ENCODE peak calls at places on chromosomes 2 and 18, in nine cellular contexts. E, Z, M, N, Y, W, X, F and H are unnamed samples.

GRCh38 chr2:72278046-72278445 is 130.4 kb upstream of the CYP26B1 start:
- DNase-seq in N (no peak), F (peak; percentile 81), M (no peak), Z (no peak), Y (no peak), X (peak; percentile 29), E (no peak), W (peak; percentile 79), H (no peak)

GRCh38 chr18:28159055-28159454 is 17.9 kb downstream of the CDH2 start:
- DNase-seq in E (no peak), M (peak; percentile 26), Z (no peak), N (no peak), F (no peak), W (peak; percentile 11), X (no peak), Y (no peak), H (no peak)

GRCh38 chr2:121873870-121874269 is 118.4 kb downstream of the TSN start:
- DNase-seq in Z (no peak), Y (no peak), X (no peak), M (no peak), W (no peak), F (no peak), N (no peak), E (no peak), H (no peak)

GRCh38 chr2:33518929-33519328 is 42.5 kb downstream of the RASGRP3 start:
- DNase-seq in X (no peak), W (peak; percentile 31), Y (no peak), Z (peak; percentile 8), M (no peak), N (no peak), F (peak; percentile 44), E (no peak), H (no peak)

GRCh38 chr2:12284487-12284886 is 432.2 kb upstream of the TRIB2 start:
- DNase-seq in Y (no peak), E (no peak), M (no peak), F (peak; percentile 74), Z (peak; percentile 19), W (peak; percentile 65), X (no peak), N (no peak), H (no peak)

GRCh38 chr2:217922101-217923006 is 80.4 kb downstream of the TNS1 start:
- DNase-seq in W (no peak), N (no peak), Y (no peak), M (no peak), E (no peak), F (peak; percentile 49), Z (no peak), X (peak; percentile 62), H (no peak)

GRCh38 chr2:178819147-178819875 is 12.1 kb upstream of the TTN start:
- DNase-seq in N (no peak), Y (no peak), M (no peak), X (no peak), Z (no peak), F (peak; percentile 35), E (no peak), W (no peak), H (no peak)

GRCh38 chr2:99998981-99999380 is 143.4 kb downstream of the AFF3 start:
- DNase-seq in Z (no peak), F (no peak), M (no peak), X (no peak), W (no peak), N (no peak), Y (no peak), E (no peak), H (no peak)

GRCh38 chr2:28656937-28657615 is 94.6 kb upstream of the PPP1CB start:
- DNase-seq in E (no peak), W (no peak), Z (no peak), M (no peak), Y (no peak), N (no peak), X (no peak), F (no peak), H (no peak)

GRCh38 chr2:100053087-100053486 is 89.3 kb downstream of the AFF3 start:
- DNase-seq in E (no peak), N (no peak), M (no peak), Z (no peak), Y (no peak), W (no peak), F (no peak), X (no peak), H (no peak)

GRCh38 chr18:41751161-41751560 is 203.9 kb upstream of the PIK3C3 start:
- DNase-seq in F (no peak), Y (no peak), E (no peak), Z (no peak), M (no peak), X (no peak), N (no peak), W (no peak), H (no peak)

GRCh38 chr18:40529478-40529877 is 1425.6 kb upstream of the PIK3C3 start:
- DNase-seq in Z (peak; percentile 12), F (peak; percentile 67), E (no peak), M (no peak), X (no peak), W (peak; percentile 50), Y (no peak), N (no peak), H (no peak)

GRCh38 chr2:27566628-27567027 is 16.2 kb upstream of the ZNF512 start:
- DNase-seq in Z (no peak), E (no peak), W (peak; percentile 96), F (peak; percentile 49), N (no peak), Y (no peak), X (peak; percentile 62), M (no peak), H (no peak)

GRCh38 chr2:168312036-168312822 is 64.8 kb upstream of the STK39 start:
- DNase-seq in Z (no peak), F (no peak), X (no peak), M (no peak), Y (no peak), W (no peak), N (no peak), E (no peak), H (no peak)

GRCh38 chr2:18271370-18272147 is 288.9 kb downstream of the RDH14 start:
- DNase-seq in N (no peak), X (no peak), F (no peak), E (no peak), Z (no peak), Y (no peak), W (no peak), M (no peak), H (no peak)

GRCh38 chr2:224221455-224221913 is 180.4 kb downstream of the FAM124B start:
- DNase-seq in W (peak; percentile 98), E (no peak), Y (no peak), X (peak; percentile 72), N (no peak), Z (peak; percentile 93), M (no peak), F (peak; percentile 87), H (no peak)

GRCh38 chr2:68318686-68319396 is 908 bp downstream of the CNRIP1 start:
- DNase-seq in X (peak; percentile 34), Y (no peak), F (peak; percentile 10), M (no peak), Z (no peak), N (no peak), E (no peak), W (peak; percentile 28), H (no peak)

GRCh38 chr2:195573314-195573713 is 83.7 kb upstream of the SLC39A10 start:
- DNase-seq in Z (no peak), F (no peak), N (no peak), M (peak; percentile 27), X (no peak), W (no peak), E (no peak), Y (no peak), H (no peak)